ENCODE peak calls at places on chromosomes 12 and 14, in four cellular contexts. One of them, this sample, is unnamed.

GRCh38 chr12:24083787-24084186 is 134.3 kb upstream of the SOX5 start:
- DNase-seq in CD4-positive, alpha-beta memory T cell: no peak
- DNase-seq in stimulated activated CD8-positive, alpha-beta memory T cell treated with anti-CD3 and anti-CD28 coated beads, Interleukin-7, amount 100 ng/mL, for 1 hour: no peak
- DNase-seq in GM06990: no peak
- DNase-seq in this sample: no peak

GRCh38 chr12:124829008-124829707 is 34.5 kb downstream of the SCARB1 start:
- DNase-seq in CD4-positive, alpha-beta memory T cell: no peak
- DNase-seq in stimulated activated CD8-positive, alpha-beta memory T cell treated with anti-CD3 and anti-CD28 coated beads, Interleukin-7, amount 100 ng/mL, for 1 hour: no peak
- DNase-seq in GM06990: no peak
- DNase-seq in this sample: no peak

GRCh38 chr12:93174048-93174447 is 203.7 kb upstream of the NUDT4 start:
- DNase-seq in CD4-positive, alpha-beta memory T cell: no peak
- DNase-seq in stimulated activated CD8-positive, alpha-beta memory T cell treated with anti-CD3 and anti-CD28 coated beads, Interleukin-7, amount 100 ng/mL, for 1 hour: no peak
- DNase-seq in GM06990: no peak
- DNase-seq in this sample: no peak

GRCh38 chr14:103594265-103594664 is 31.5 kb downstream of the COA8 start:
- DNase-seq in CD4-positive, alpha-beta memory T cell: no peak
- DNase-seq in stimulated activated CD8-positive, alpha-beta memory T cell treated with anti-CD3 and anti-CD28 coated beads, Interleukin-7, amount 100 ng/mL, for 1 hour: no peak
- DNase-seq in GM06990: no peak
- DNase-seq in this sample: no peak

GRCh38 chr12:38137287-38137686 is 179.3 kb upstream of the ALG10B start:
- DNase-seq in CD4-positive, alpha-beta memory T cell: no peak
- DNase-seq in stimulated activated CD8-positive, alpha-beta memory T cell treated with anti-CD3 and anti-CD28 coated beads, Interleukin-7, amount 100 ng/mL, for 1 hour: no peak
- DNase-seq in GM06990: no peak
- DNase-seq in this sample: no peak

GRCh38 chr12:56632701-56633464 is 2.8 kb upstream of the BAZ2A start:
- DNase-seq in CD4-positive, alpha-beta memory T cell: no peak
- DNase-seq in stimulated activated CD8-positive, alpha-beta memory T cell treated with anti-CD3 and anti-CD28 coated beads, Interleukin-7, amount 100 ng/mL, for 1 hour: no peak
- DNase-seq in GM06990: peak
- DNase-seq in this sample: no peak

GRCh38 chr12:851913-852312 is 97.6 kb downstream of the RAD52 start:
- DNase-seq in CD4-positive, alpha-beta memory T cell: no peak
- DNase-seq in stimulated activated CD8-positive, alpha-beta memory T cell treated with anti-CD3 and anti-CD28 coated beads, Interleukin-7, amount 100 ng/mL, for 1 hour: no peak
- DNase-seq in GM06990: no peak
- DNase-seq in this sample: no peak

GRCh38 chr12:117207675-117208074 is 17.4 kb upstream of the FBXO21 start:
- DNase-seq in CD4-positive, alpha-beta memory T cell: no peak
- DNase-seq in stimulated activated CD8-positive, alpha-beta memory T cell treated with anti-CD3 and anti-CD28 coated beads, Interleukin-7, amount 100 ng/mL, for 1 hour: no peak
- DNase-seq in GM06990: no peak
- DNase-seq in this sample: no peak

GRCh38 chr14:66575939-66576338 is 68.0 kb downstream of the GPHN start:
- DNase-seq in CD4-positive, alpha-beta memory T cell: no peak
- DNase-seq in stimulated activated CD8-positive, alpha-beta memory T cell treated with anti-CD3 and anti-CD28 coated beads, Interleukin-7, amount 100 ng/mL, for 1 hour: no peak
- DNase-seq in GM06990: no peak
- DNase-seq in this sample: no peak

GRCh38 chr12:52426034-52426433 is 8.1 kb downstream of the KRT75 start:
- DNase-seq in CD4-positive, alpha-beta memory T cell: no peak
- DNase-seq in stimulated activated CD8-positive, alpha-beta memory T cell treated with anti-CD3 and anti-CD28 coated beads, Interleukin-7, amount 100 ng/mL, for 1 hour: no peak
- DNase-seq in GM06990: no peak
- DNase-seq in this sample: no peak

GRCh38 chr12:121095544-121096198 is 37.0 kb upstream of the P2RX7 start:
- DNase-seq in CD4-positive, alpha-beta memory T cell: peak
- DNase-seq in stimulated activated CD8-positive, alpha-beta memory T cell treated with anti-CD3 and anti-CD28 coated beads, Interleukin-7, amount 100 ng/mL, for 1 hour: peak
- DNase-seq in GM06990: peak
- DNase-seq in this sample: no peak

GRCh38 chr14:100028990-100029677 is 36.1 kb upstream of the EVL start:
- DNase-seq in CD4-positive, alpha-beta memory T cell: no peak
- DNase-seq in stimulated activated CD8-positive, alpha-beta memory T cell treated with anti-CD3 and anti-CD28 coated beads, Interleukin-7, amount 100 ng/mL, for 1 hour: no peak
- DNase-seq in GM06990: no peak
- DNase-seq in this sample: no peak

GRCh38 chr12:117026343-117026742 is 72.9 kb downstream of the TESC start:
- DNase-seq in CD4-positive, alpha-beta memory T cell: no peak
- DNase-seq in stimulated activated CD8-positive, alpha-beta memory T cell treated with anti-CD3 and anti-CD28 coated beads, Interleukin-7, amount 100 ng/mL, for 1 hour: no peak
- DNase-seq in GM06990: no peak
- DNase-seq in this sample: no peak

GRCh38 chr14:67602995-67603545 is 3.0 kb upstream of the PIGH start:
- DNase-seq in CD4-positive, alpha-beta memory T cell: no peak
- DNase-seq in stimulated activated CD8-positive, alpha-beta memory T cell treated with anti-CD3 and anti-CD28 coated beads, Interleukin-7, amount 100 ng/mL, for 1 hour: no peak
- DNase-seq in GM06990: peak
- DNase-seq in this sample: no peak

GRCh38 chr12:6450869-6451347 is 934 bp upstream of the TAPBPL start:
- DNase-seq in CD4-positive, alpha-beta memory T cell: no peak
- DNase-seq in stimulated activated CD8-positive, alpha-beta memory T cell treated with anti-CD3 and anti-CD28 coated beads, Interleukin-7, amount 100 ng/mL, for 1 hour: no peak
- DNase-seq in GM06990: no peak
- DNase-seq in this sample: no peak

GRCh38 chr12:57519758-57520007 is 631 bp downstream of the DDIT3 start:
- DNase-seq in CD4-positive, alpha-beta memory T cell: no peak
- DNase-seq in stimulated activated CD8-positive, alpha-beta memory T cell treated with anti-CD3 and anti-CD28 coated beads, Interleukin-7, amount 100 ng/mL, for 1 hour: no peak
- DNase-seq in GM06990: no peak
- DNase-seq in this sample: no peak

GRCh38 chr12:64001439-64001838 is 156.9 kb downstream of the SRGAP1 start:
- DNase-seq in CD4-positive, alpha-beta memory T cell: no peak
- DNase-seq in stimulated activated CD8-positive, alpha-beta memory T cell treated with anti-CD3 and anti-CD28 coated beads, Interleukin-7, amount 100 ng/mL, for 1 hour: no peak
- DNase-seq in GM06990: no peak
- DNase-seq in this sample: no peak

GRCh38 chr12:114703060-114703493 is 19.1 kb upstream of the TBX3 start:
- DNase-seq in CD4-positive, alpha-beta memory T cell: no peak
- DNase-seq in stimulated activated CD8-positive, alpha-beta memory T cell treated with anti-CD3 and anti-CD28 coated beads, Interleukin-7, amount 100 ng/mL, for 1 hour: no peak
- DNase-seq in GM06990: no peak
- DNase-seq in this sample: no peak

GRCh38 chr12:1091350-1091749 is 100.3 kb downstream of the ERC1 start:
- DNase-seq in CD4-positive, alpha-beta memory T cell: no peak
- DNase-seq in stimulated activated CD8-positive, alpha-beta memory T cell treated with anti-CD3 and anti-CD28 coated beads, Interleukin-7, amount 100 ng/mL, for 1 hour: no peak
- DNase-seq in GM06990: no peak
- DNase-seq in this sample: no peak

GRCh38 chr12:115411121-115411520 is 727.1 kb upstream of the TBX3 start:
- DNase-seq in CD4-positive, alpha-beta memory T cell: no peak
- DNase-seq in stimulated activated CD8-positive, alpha-beta memory T cell treated with anti-CD3 and anti-CD28 coated beads, Interleukin-7, amount 100 ng/mL, for 1 hour: no peak
- DNase-seq in GM06990: no peak
- DNase-seq in this sample: no peak

GRCh38 chr12:28550757-28551381 is 360.6 kb downstream of the CCDC91 start:
- DNase-seq in CD4-positive, alpha-beta memory T cell: no peak
- DNase-seq in stimulated activated CD8-positive, alpha-beta memory T cell treated with anti-CD3 and anti-CD28 coated beads, Interleukin-7, amount 100 ng/mL, for 1 hour: no peak
- DNase-seq in GM06990: no peak
- DNase-seq in this sample: no peak

GRCh38 chr12:57341275-57341990 is 89.4 kb downstream of the R3HDM2 start:
- DNase-seq in CD4-positive, alpha-beta memory T cell: no peak
- DNase-seq in stimulated activated CD8-positive, alpha-beta memory T cell treated with anti-CD3 and anti-CD28 coated beads, Interleukin-7, amount 100 ng/mL, for 1 hour: no peak
- DNase-seq in GM06990: no peak
- DNase-seq in this sample: no peak

GRCh38 chr14:99971929-99972747 is 93.1 kb upstream of the EVL start:
- DNase-seq in CD4-positive, alpha-beta memory T cell: peak
- DNase-seq in stimulated activated CD8-positive, alpha-beta memory T cell treated with anti-CD3 and anti-CD28 coated beads, Interleukin-7, amount 100 ng/mL, for 1 hour: no peak
- DNase-seq in GM06990: peak
- DNase-seq in this sample: no peak